ENCODE peak calls at places on chromosomes 3 and 15, in seven cellular contexts. T, J, Z, I, U, O and B are unnamed samples.

GRCh38 chr3:101809178-101810022 is 30.4 kb downstream of the NXPE3 start:
- DNase-seq in T (no peak), J (peak), Z (peak), I (peak), U (no peak), O (peak), B (no peak)

GRCh38 chr15:25883860-25884259 is 20.7 kb upstream of the ATP10A start:
- DNase-seq in T (no peak), J (no peak), Z (peak), I (no peak), U (no peak), O (no peak), B (no peak)

GRCh38 chr3:135966875-135967274 is 1.3 kb downstream of the PPP2R3A start:
- DNase-seq in T (no peak), J (no peak), Z (peak), I (no peak), U (no peak), O (no peak), B (no peak)

GRCh38 chr3:177615015-177615414 is 417.7 kb upstream of the TBL1XR1 start:
- DNase-seq in T (no peak), J (peak), Z (peak), I (peak), U (peak), O (peak), B (no peak)

GRCh38 chr3:19065027-19065426 is 83.3 kb upstream of the KCNH8 start:
- DNase-seq in T (no peak), J (no peak), Z (no peak), I (no peak), U (no peak), O (peak), B (no peak)

GRCh38 chr3:168071535-168071934 is 24.2 kb downstream of the GOLIM4 start:
- DNase-seq in T (no peak), J (no peak), Z (peak), I (no peak), U (no peak), O (no peak), B (no peak)

GRCh38 chr3:38538773-38539353 is 42.7 kb downstream of the EXOG start:
- DNase-seq in T (no peak), J (no peak), Z (no peak), I (no peak), U (peak), O (no peak), B (no peak)

GRCh38 chr3:3113042-3113709 is 3.0 kb upstream of the IL5RA start:
- DNase-seq in T (no peak), J (no peak), Z (no peak), I (no peak), U (no peak), O (no peak), B (no peak)

GRCh38 chr3:90091557-90091956 is 984.1 kb downstream of the EPHA3 start:
- DNase-seq in T (no peak), J (peak), Z (peak), I (peak), U (peak), O (peak), B (no peak)

GRCh38 chr3:101936419-101937331 is 87.4 kb downstream of the NFKBIZ start:
- DNase-seq in T (peak), J (no peak), Z (peak), I (no peak), U (no peak), O (peak), B (no peak)

GRCh38 chr3:36408146-36408545 is 27.8 kb downstream of the STAC start:
- DNase-seq in T (no peak), J (no peak), Z (no peak), I (no peak), U (no peak), O (peak), B (no peak)

GRCh38 chr3:28348286-28348636 is 260 bp upstream of the ZCWPW2 start:
- DNase-seq in T (no peak), J (no peak), Z (no peak), I (no peak), U (no peak), O (no peak), B (no peak)

GRCh38 chr3:67472674-67473201 is 181.7 kb downstream of the SUCLG2 start:
- DNase-seq in T (no peak), J (no peak), Z (no peak), I (no peak), U (no peak), O (no peak), B (no peak)

GRCh38 chr3:28844688-28845324 is 436.1 kb upstream of the RBMS3 start:
- DNase-seq in T (no peak), J (no peak), Z (no peak), I (no peak), U (no peak), O (no peak), B (no peak)